ENCODE peak calls at places on chromosomes 3 and 15, in ten cellular contexts. V, H, M, O, D, K, R, Z, Y and U are unnamed samples. For H4K20me1, the result is how much of the 10 kb centered on the place peaks cover.

GRCh38 chr15:101050647-101051290 is 131.6 kb downstream of the LRRK1 start:
- DNase-seq in H (no peak), Y (no peak), M (no peak), O (no peak), R (peak), K (no peak), Z (no peak), D (no peak), V (no peak), U (peak)

GRCh38 chr3:101861978-101862421 is 12.7 kb downstream of the NFKBIZ start:
- DNase-seq in H (no peak), R (no peak), M (no peak), Z (no peak), V (no peak), D (no peak), O (no peak), K (no peak), Y (no peak), U (no peak)

GRCh38 chr3:183185696-183186095 is 23.2 kb upstream of the LAMP3 start:
- DNase-seq in O (no peak), R (peak), K (no peak), Y (no peak), M (peak), H (peak), Z (peak), D (peak), V (peak), U (no peak)

GRCh38 chr3:79515072-79515471 is 252.7 kb downstream of the ROBO1 start:
- DNase-seq in Z (no peak), M (no peak), Y (no peak), K (no peak), O (no peak), H (peak), R (no peak), D (no peak), V (peak), U (no peak)

GRCh38 chr3:129006864-129007263 is 5.8 kb downstream of the EFCC1 start:
- DNase-seq in Y (no peak), M (no peak), Z (no peak), D (no peak), V (no peak), H (no peak), R (no peak), K (no peak), O (no peak), U (no peak)

GRCh38 chr3:150225986-150226385 is 182.1 kb upstream of the TSC22D2 start:
- DNase-seq in D (no peak), M (no peak), O (no peak), R (no peak), Z (no peak), K (no peak), H (peak), V (no peak), Y (no peak), U (no peak)

GRCh38 chr3:183619624-183620274 is 15.7 kb upstream of the KLHL24 start:
- DNase-seq in D (no peak), Z (no peak), R (no peak), K (peak), V (no peak), H (no peak), M (no peak), O (no peak), Y (no peak), U (no peak)

GRCh38 chr3:10602769-10603768 is 97.7 kb upstream of the ATP2B2 start:
- DNase-seq in H (no peak), D (no peak), M (no peak), Y (no peak), Z (peak), O (peak), V (no peak), K (no peak), R (no peak), U (no peak)

GRCh38 chr3:157079677-157080369 is 80.1 kb downstream of the CCNL1 start:
- DNase-seq in K (no peak), M (no peak), Z (no peak), R (no peak), Y (peak), V (no peak), O (no peak), H (no peak), D (no peak), U (no peak)

GRCh38 chr3:24730173-24730572 is 235.5 kb upstream of the THRB start:
- DNase-seq in D (no peak), Z (no peak), Y (no peak), H (no peak), K (no peak), O (no peak), V (no peak), R (no peak), M (no peak), U (no peak)

DNA sequence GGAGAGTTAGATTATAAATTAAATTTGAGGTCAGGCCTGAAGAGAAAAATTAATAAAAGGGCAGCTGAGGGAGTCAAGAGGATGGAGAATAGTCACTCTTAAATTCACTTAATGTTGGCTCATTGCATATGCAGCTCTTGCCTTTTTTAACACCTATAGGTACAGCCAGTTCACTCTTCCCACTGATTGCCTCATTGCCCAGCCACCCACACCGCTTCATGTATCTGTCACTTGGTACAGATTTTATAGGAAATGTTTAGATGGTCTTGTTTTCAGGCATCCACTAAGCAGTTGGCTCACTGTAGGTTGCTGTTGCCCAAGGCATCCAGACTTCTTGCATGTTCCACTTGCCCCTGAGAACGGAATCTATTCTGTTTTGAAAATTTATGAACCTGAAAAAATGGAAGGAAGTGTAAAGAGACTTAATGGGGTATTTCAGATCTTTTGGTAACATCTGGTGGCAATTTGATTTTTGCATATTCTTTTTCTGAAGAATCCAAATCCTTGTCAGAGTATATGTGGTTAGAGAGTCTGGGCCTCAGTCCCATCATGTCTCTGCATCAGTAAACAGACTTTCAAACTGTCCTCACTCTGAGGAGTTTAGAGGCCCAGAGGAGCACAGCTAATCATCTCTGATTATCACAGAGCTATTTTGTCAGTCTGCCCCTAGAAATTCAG is 151.9 kb downstream of the RBPMS2 start:
- DNase-seq in D (no peak), M (peak), O (no peak), K (no peak), R (no peak), Z (peak), Y (no peak), V (no peak), H (no peak), U (no peak)
- H4K20me1 ChIP-seq in D (under half), M (under half), O (under half), K (under half), R (under half), Z (under half), Y (under half), V (under half), H (under half), U (under half)

DNA sequence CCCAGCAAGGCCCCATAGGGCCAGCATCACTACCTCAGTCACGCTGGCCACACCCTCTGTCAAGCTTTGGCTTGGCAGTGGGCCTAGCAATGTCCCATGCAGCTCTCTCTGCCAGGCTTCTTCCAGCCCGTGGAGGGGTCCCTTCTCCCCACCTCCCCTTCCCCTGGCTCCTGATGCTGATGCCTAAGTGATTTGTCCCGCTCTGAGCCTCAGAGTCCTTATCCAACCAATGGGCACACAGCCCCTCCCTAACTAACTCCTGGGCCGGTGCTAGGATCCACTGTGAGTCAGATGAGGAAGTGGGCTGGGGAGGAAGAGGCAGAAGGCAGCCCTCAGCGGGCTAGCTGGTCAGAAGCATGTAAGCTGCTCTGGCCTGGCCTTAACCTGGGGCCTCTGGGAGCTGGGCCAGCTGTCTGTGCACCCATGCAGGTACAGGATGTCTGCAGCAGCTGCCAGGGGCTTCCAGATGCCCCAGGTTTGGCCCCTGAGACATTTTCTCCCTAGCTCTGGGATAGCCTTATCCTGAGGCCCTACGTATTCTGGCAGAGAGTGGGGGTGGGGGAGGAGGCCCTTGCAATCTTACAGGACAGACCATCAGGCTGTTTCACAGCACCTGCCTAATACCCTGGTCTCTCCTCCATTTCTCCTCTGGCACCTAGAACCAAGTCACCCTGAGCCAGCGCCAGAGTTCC is 740 bp upstream of the ZBTB47 start:
- DNase-seq in V (peak), Z (peak), O (peak), R (peak), M (peak), D (peak), Y (no peak), K (peak), H (peak), U (peak)
- H4K20me1 ChIP-seq in V (under half), Z (under half), O (under half), R (under half), M (under half), D (under half), Y (under half), K (under half), H (under half), U (under half)

DNA sequence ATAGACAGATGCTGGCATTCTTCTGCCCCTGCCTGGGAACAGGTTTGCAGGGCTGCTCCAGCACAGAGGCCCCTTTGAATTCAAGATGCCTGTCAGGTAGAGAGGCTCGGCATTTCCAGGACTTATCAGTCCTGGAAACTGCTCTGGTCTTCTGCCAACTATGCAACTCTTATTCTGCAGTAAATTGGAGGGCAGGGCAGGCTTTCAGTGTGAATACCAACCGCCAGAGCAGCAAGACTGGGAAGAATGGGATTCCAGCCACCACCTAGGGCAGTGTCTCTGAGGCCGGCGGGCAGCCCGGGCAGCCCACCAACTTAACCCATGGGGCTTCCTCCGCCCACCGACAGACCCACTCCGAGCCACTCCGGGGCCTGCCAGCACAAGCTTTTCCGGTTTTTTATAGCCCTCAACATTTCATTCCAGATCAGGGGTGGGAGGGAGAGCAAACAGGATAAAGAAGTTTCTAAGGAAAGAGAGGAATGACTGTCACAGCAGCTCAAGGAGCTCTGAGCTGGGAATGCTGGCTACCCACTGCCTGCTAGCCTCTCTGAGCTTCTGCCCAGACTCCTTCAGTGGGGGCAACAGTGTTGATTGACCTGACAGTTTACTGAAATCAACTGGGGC is 140.9 kb downstream of the NTRK3 start:
- DNase-seq in R (peak), K (no peak), D (no peak), M (no peak), V (no peak), Z (no peak), O (no peak), Y (no peak), H (no peak), U (no peak)
- H4K20me1 ChIP-seq in R (under half), K (under half), D (under half), M (under half), V (under half), Z (under half), O (under half), Y (under half), H (under half), U (under half)

GRCh38 chr3:180911876-180912303 is 580 bp upstream of the FXR1 start:
- DNase-seq in H (no peak), Z (no peak), Y (no peak), O (peak), V (no peak), K (no peak), M (no peak), D (no peak), R (no peak), U (no peak)

GRCh38 chr3:180909369-180910127 is 2.9 kb upstream of the FXR1 start:
- DNase-seq in V (no peak), M (no peak), O (no peak), H (no peak), K (no peak), Z (no peak), D (no peak), R (no peak), Y (no peak), U (no peak)

GRCh38 chr3:180910823-180911222 is 1.6 kb upstream of the FXR1 start:
- DNase-seq in O (no peak), D (no peak), H (no peak), Y (no peak), K (no peak), Z (no peak), R (no peak), V (no peak), M (no peak), U (no peak)

GRCh38 chr3:180912304-180913226 is at the start of gene FXR1:
- DNase-seq in Y (peak), D (peak), R (peak), H (peak), V (peak), M (peak), K (peak), O (peak), Z (peak), U (peak)

GRCh38 chr3:180913582-180914404 is 1.3 kb downstream of the FXR1 start:
- DNase-seq in D (no peak), K (no peak), M (peak), R (no peak), Y (peak), H (peak), V (peak), O (no peak), Z (no peak), U (no peak)
- H4K20me1 ChIP-seq in D (half or more), K (under half), M (under half), R (half or more), Y (half or more), H (under half), V (under half), O (under half), Z (under half), U (under half)

DNA sequence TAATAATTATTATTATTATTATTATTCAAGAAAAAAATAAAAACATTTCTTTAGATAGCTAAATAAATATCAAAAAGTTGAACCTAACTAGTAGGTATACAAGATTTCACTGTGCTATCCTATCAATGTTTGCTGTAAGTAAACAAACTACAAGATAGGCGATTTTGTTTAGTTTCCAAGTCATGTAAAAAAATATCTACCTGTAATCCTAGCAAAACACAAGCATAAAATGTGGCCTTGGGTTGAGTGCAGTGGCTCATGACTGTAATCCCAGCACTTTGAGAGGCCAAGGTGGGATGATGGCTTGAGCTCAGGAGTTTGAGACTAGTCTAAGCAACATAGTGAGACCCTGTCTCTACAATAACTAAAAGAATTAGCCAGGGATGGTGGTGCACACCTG is 71.6 kb upstream of the CSPG5 start:
- DNase-seq in V (no peak), Y (no peak), O (no peak), H (no peak), R (no peak), M (no peak), K (no peak), D (no peak), Z (no peak), U (no peak)
- H4K20me1 ChIP-seq in V (under half), Y (under half), O (under half), H (under half), R (under half), M (under half), K (under half), D (under half), Z (under half), U (under half)

DNA sequence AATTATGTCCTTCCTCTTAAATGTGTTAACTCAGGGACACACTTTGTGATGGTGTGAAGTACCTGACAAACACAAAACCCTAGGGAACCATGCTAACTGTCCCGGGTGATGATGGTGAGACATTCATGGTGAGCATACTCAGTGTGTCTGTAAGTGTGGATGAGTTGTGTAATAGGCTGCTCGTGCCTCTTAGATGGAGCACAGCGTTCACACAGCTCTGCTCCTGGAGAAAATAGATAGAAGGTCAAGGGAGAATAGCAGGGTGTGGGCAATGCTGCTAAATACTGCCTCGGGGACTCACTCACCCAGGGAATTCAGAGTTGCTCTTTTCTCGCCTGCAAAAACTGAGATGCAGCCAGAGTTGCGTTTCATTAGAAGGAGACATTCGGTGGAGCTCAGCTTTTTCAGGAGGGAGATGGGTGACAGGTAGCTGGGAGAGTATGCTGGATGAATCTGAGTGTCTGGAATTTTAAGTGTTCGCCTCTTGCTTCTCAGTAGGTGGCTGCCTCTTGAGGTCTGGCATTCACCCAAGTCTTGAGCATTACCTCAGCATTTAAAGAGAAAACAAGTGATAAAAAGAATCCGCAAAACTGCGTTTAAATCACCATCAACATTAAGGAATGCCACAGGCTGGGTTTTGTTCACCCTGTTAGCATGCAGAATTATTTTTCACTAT is 813.2 kb downstream of the AGBL1 start:
- DNase-seq in M (no peak), Z (no peak), O (no peak), R (no peak), K (no peak), H (no peak), Y (no peak), D (peak), V (no peak), U (no peak)
- H4K20me1 ChIP-seq in M (under half), Z (under half), O (under half), R (under half), K (under half), H (under half), Y (under half), D (under half), V (under half), U (under half)

GRCh38 chr3:127212711-127213110 is 19.8 kb downstream of the PRR23E start:
- DNase-seq in K (no peak), Y (no peak), H (no peak), D (no peak), O (no peak), V (no peak), M (no peak), Z (no peak), R (no peak), U (no peak)

GRCh38 chr3:127210654-127210943 is 17.7 kb downstream of the PRR23E start:
- DNase-seq in V (no peak), O (no peak), M (no peak), K (no peak), Z (no peak), Y (no peak), D (no peak), R (no peak), H (no peak), U (no peak)

GRCh38 chr3:127212231-127212630 is 19.3 kb downstream of the PRR23E start:
- DNase-seq in D (no peak), M (no peak), H (no peak), Y (no peak), R (no peak), K (no peak), V (no peak), Z (no peak), O (no peak), U (no peak)

GRCh38 chr3:127209840-127210653 is 17.1 kb downstream of the PRR23E start:
- DNase-seq in D (no peak), R (no peak), O (no peak), H (no peak), M (no peak), Z (no peak), V (no peak), K (no peak), Y (peak), U (peak)

GRCh38 chr3:127211118-127212060 is 18.5 kb downstream of the PRR23E start:
- DNase-seq in M (no peak), O (no peak), Z (no peak), R (no peak), K (no peak), D (no peak), V (no peak), H (no peak), Y (no peak), U (no peak)
- H4K20me1 ChIP-seq in M (under half), O (under half), Z (under half), R (under half), K (under half), D (under half), V (under half), H (under half), Y (under half), U (under half)

GRCh38 chr3:82293435-82293834 is 532.0 kb upstream of the GBE1 start:
- DNase-seq in O (no peak), V (no peak), Y (no peak), Z (no peak), K (no peak), M (no peak), D (peak), H (no peak), R (no peak), U (no peak)
- H4K20me1 ChIP-seq in O (under half), V (under half), Y (under half), Z (under half), K (under half), M (under half), D (under half), H (under half), R (under half), U (under half)

DNA sequence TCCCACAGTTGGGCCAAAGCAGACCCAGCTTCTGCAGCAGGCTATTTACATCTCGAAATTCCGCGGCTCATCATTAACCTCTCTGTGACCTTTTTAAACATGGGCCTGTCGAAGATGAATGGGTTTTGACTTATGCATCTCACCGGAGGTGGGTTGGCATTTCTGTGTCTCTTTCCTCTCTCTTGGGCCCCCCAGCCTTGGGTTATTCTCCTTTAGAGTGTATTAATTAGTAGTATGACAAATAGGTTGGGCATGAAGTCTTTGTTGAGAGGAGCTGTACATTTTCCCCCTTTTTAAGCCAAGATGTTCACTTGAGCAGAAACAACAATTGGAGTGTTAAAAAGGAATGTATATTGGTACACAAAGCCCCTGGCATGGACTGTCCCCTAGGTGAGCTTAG is 9.8 kb downstream of the SMAD6 start:
- DNase-seq in Z (no peak), R (no peak), K (no peak), M (no peak), Y (no peak), D (no peak), O (no peak), H (no peak), V (no peak), U (no peak)
- H4K20me1 ChIP-seq in Z (under half), R (under half), K (under half), M (under half), Y (under half), D (under half), O (under half), H (under half), V (under half), U (under half)

GRCh38 chr3:52236424-52236886 is 2.5 kb downstream of the TWF2 start:
- DNase-seq in K (no peak), Z (no peak), D (no peak), V (no peak), Y (no peak), M (no peak), H (no peak), R (no peak), O (no peak), U (peak)
- H4K20me1 ChIP-seq in K (under half), Z (under half), D (under half), V (under half), Y (under half), M (under half), H (under half), R (under half), O (under half), U (under half)